ENCODE peak calls at places on chromosomes 2 and 18, in seven cellular contexts. Y is cardiac muscle cell, V is ascending aorta, M is IMR-90, K is A673, A is A549, E is left ventricle myocardium inferior. X is an unnamed sample. For H3K4me1, the result is how much of the 10 kb centered on the place peaks cover.

GRCh38 chr2:57527685-57528084 is 518.9 kb upstream of the VRK2 start:
- DNase-seq in Y (no peak), V (no peak), M (no peak), K (no peak), A (no peak), E (no peak), X (no peak)

GRCh38 chr18:57542126-57542525 is 44.4 kb downstream of the FECH start:
- DNase-seq in Y (peak), V (no peak), M (peak), K (no peak), A (no peak), E (no peak), X (no peak)

GRCh38 chr2:20067992-20068727 is 16.7 kb upstream of the LAPTM4A start:
- DNase-seq in Y (peak), V (peak), M (peak), K (no peak), A (no peak), E (no peak), X (no peak)

GRCh38 chr2:118168606-118169005 is 80.3 kb downstream of the INSIG2 start:
- DNase-seq in Y (no peak), V (no peak), M (no peak), K (peak), A (no peak), E (no peak), X (no peak)

GRCh38 chr18:74745658-74746403 is 148.2 kb downstream of the ZNF407 start:
- DNase-seq in Y (peak), V (no peak), M (peak), K (no peak), A (peak), E (no peak), X (no peak)

GRCh38 chr2:102356381-102356712 is 751 bp downstream of the IL18R1 start:
- DNase-seq in Y (no peak), V (no peak), M (no peak), K (no peak), A (no peak), E (no peak), X (no peak)

GRCh38 chr18:37805773-37806380 is 240.3 kb upstream of the CELF4 start:
- DNase-seq in Y (no peak), V (no peak), M (no peak), K (no peak), A (no peak), E (no peak), X (no peak)

GRCh38 chr2:226802573-226802972 is 3.0 kb upstream of the IRS1 start:
- DNase-seq in Y (peak), V (no peak), M (peak), K (peak), A (no peak), E (no peak), X (no peak)

GRCh38 chr18:2900742-2901404 is 54.1 kb downstream of the EMILIN2 start:
- DNase-seq in Y (no peak), V (peak), M (no peak), K (no peak), A (no peak), E (no peak), X (no peak)

GRCh38 chr2:144382848-144383247 is 137.1 kb downstream of the ZEB2 start:
- DNase-seq in Y (no peak), V (no peak), M (no peak), K (no peak), A (no peak), E (no peak), X (no peak)

GRCh38 chr2:85852979-85853498 is 35.8 kb downstream of the ST3GAL5 start:
- DNase-seq in Y (no peak), V (no peak), M (no peak), K (no peak), A (no peak), E (no peak), X (no peak)

GRCh38 chr2:239312741-239313246 is 88.0 kb downstream of the HDAC4 start:
- DNase-seq in Y (no peak), V (peak), M (no peak), K (no peak), A (no peak), E (peak), X (peak)

GRCh38 chr2:195535911-195536522 is 121.0 kb upstream of the SLC39A10 start:
- DNase-seq in Y (no peak), V (peak), M (no peak), K (no peak), A (no peak), E (no peak), X (no peak)

GRCh38 chr2:162256621-162257020 is 13.4 kb upstream of the FAP start:
- DNase-seq in Y (peak), V (no peak), M (peak), K (no peak), A (no peak), E (no peak), X (no peak)

GRCh38 chr2:162257416-162257815 is 14.2 kb upstream of the FAP start:
- DNase-seq in Y (peak), V (no peak), M (peak), K (no peak), A (no peak), E (no peak), X (no peak)

GRCh38 chr2:162261032-162261945 is 18.0 kb upstream of the FAP start:
- DNase-seq in Y (peak), V (peak), M (peak), K (peak), A (no peak), E (peak), X (peak)

GRCh38 chr2:162258686-162259085 is 15.4 kb upstream of the FAP start:
- DNase-seq in Y (peak), V (no peak), M (peak), K (no peak), A (no peak), E (no peak), X (no peak)

DNA sequence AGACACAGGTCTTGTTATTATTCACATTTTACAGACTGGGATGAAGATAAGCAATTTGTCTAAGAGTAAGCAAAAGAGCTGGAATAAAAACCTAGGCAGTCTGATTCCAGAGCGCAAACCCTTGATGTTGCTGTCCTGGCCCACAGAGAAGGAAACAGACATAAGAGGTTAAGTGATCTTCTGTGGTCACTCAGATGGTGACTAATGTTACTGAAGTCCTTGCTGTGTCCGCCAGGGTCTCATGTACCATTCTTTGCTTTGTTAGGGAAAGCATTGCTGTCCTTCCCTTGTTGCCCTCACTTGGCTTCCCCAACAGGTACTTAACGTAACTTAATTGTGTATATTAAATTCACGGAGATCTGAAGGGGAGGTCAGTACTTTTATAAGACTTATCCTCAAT is 14.9 kb upstream of the FAP start:
- DNase-seq in Y (no peak), V (no peak), M (peak), K (no peak), A (no peak), E (no peak), X (no peak)
- H3K4me1 ChIP-seq in Y (under half), V (under half), M (under half), K (under half), A (under half), E (under half), X (under half)

GRCh38 chr18:27750014-27750413 is 426.9 kb downstream of the CDH2 start:
- DNase-seq in Y (peak), V (no peak), M (peak), K (peak), A (no peak), E (no peak), X (no peak)
- TF ChIP-seq CTCF in Y (peak), V (peak), M (peak), K (peak), A (peak), E (peak), X (no peak)

GRCh38 chr2:171241771-171242170 is 81.1 kb upstream of the TLK1 start:
- DNase-seq in Y (no peak), V (no peak), M (no peak), K (no peak), A (no peak), E (no peak), X (no peak)
- H3K4me1 ChIP-seq in Y (under half), V (under half), M (under half), K (under half), A (under half), E (under half), X (under half)

DNA sequence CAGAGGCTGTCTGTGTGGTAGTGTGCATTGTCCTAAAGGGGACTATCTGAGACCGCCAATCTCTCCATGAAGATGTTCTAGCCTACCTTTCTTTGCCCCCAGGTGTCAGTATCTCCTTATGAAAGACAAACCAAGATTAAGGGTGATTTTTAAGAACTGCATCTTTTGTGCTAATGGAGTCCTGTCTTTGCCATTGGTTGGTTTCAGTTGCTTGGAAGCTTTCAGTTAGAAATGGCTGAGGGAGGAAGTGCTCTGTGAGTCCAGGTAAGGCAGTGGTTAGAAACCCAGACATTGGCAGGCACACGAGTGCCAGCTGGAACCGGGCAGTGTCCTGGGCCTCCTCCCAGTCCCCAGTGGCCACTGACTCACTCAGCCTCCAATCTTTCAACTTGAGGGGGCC is 111.3 kb downstream of the DOCK10 start:
- DNase-seq in Y (no peak), V (no peak), M (no peak), K (no peak), A (no peak), E (no peak), X (no peak)
- TF ChIP-seq CTCF in Y (no peak), V (no peak), M (no peak), K (no peak), A (peak), E (no peak), X (no peak)